ENCODE peak calls at places on chromosomes 2 and 18, in six cellular contexts. One of them, this sample, is unnamed.
A peak's percentile ranks its signal among the peaks of the same experiment; 100 is the strongest.

GRCh38 chr2:46114981-46115380 is 182.2 kb upstream of the EPAS1 start:
- DNase-seq in fibroblast of lung: no peak
- DNase-seq in astrocyte of the spinal cord: no peak
- DNase-seq in thoracic aorta: no peak
- DNase-seq in dermis microvascular lymphatic vessel endothelial cell: no peak
- DNase-seq in endothelial cell of umbilical vein: no peak
- DNase-seq in this sample: no peak

GRCh38 chr18:62249478-62250097 is 62.5 kb downstream of the RELCH start:
- DNase-seq in dermis microvascular lymphatic vessel endothelial cell: peak; percentile 88
- DNase-seq in thoracic aorta: peak; percentile 51
- DNase-seq in astrocyte of the spinal cord: peak; percentile 83
- DNase-seq in endothelial cell of umbilical vein: peak; percentile 81
- DNase-seq in fibroblast of lung: peak; percentile 87
- DNase-seq in this sample: peak; percentile 57

GRCh38 chr2:8581048-8581561 is 100.8 kb upstream of the ID2 start:
- DNase-seq in astrocyte of the spinal cord: no peak
- DNase-seq in fibroblast of lung: no peak
- DNase-seq in dermis microvascular lymphatic vessel endothelial cell: no peak
- DNase-seq in endothelial cell of umbilical vein: no peak
- DNase-seq in thoracic aorta: no peak
- DNase-seq in this sample: no peak

GRCh38 chr2:138275881-138276280 is 225.7 kb upstream of the SPOPL start:
- DNase-seq in thoracic aorta: no peak
- DNase-seq in astrocyte of the spinal cord: peak; percentile 43
- DNase-seq in dermis microvascular lymphatic vessel endothelial cell: no peak
- DNase-seq in endothelial cell of umbilical vein: no peak
- DNase-seq in fibroblast of lung: peak; percentile 26
- DNase-seq in this sample: no peak

GRCh38 chr2:167964650-167965404 is 282.6 kb downstream of the STK39 start:
- DNase-seq in dermis microvascular lymphatic vessel endothelial cell: peak; percentile 8
- DNase-seq in endothelial cell of umbilical vein: peak; percentile 23
- DNase-seq in astrocyte of the spinal cord: peak; percentile 10
- DNase-seq in thoracic aorta: no peak
- DNase-seq in fibroblast of lung: peak; percentile 46
- DNase-seq in this sample: no peak

GRCh38 chr2:41782306-41783158 is 265.3 kb upstream of the PKDCC start:
- DNase-seq in endothelial cell of umbilical vein: peak; percentile 60
- DNase-seq in fibroblast of lung: peak; percentile 44
- DNase-seq in astrocyte of the spinal cord: peak; percentile 54
- DNase-seq in thoracic aorta: no peak
- DNase-seq in dermis microvascular lymphatic vessel endothelial cell: peak; percentile 33
- DNase-seq in this sample: no peak

GRCh38 chr2:240033330-240033678 is 3.1 kb upstream of the OR6B2 start:
- DNase-seq in endothelial cell of umbilical vein: no peak
- DNase-seq in dermis microvascular lymphatic vessel endothelial cell: no peak
- DNase-seq in thoracic aorta: no peak
- DNase-seq in astrocyte of the spinal cord: no peak
- DNase-seq in fibroblast of lung: no peak
- DNase-seq in this sample: no peak

GRCh38 chr2:29528891-29529520 is 392.4 kb downstream of the ALK start:
- DNase-seq in thoracic aorta: no peak
- DNase-seq in fibroblast of lung: peak; percentile 52
- DNase-seq in dermis microvascular lymphatic vessel endothelial cell: no peak
- DNase-seq in endothelial cell of umbilical vein: no peak
- DNase-seq in astrocyte of the spinal cord: peak; percentile 62
- DNase-seq in this sample: peak; percentile 65

GRCh38 chr18:37294951-37295350 is 270.6 kb downstream of the CELF4 start:
- DNase-seq in fibroblast of lung: no peak
- DNase-seq in astrocyte of the spinal cord: no peak
- DNase-seq in endothelial cell of umbilical vein: peak; percentile 5
- DNase-seq in dermis microvascular lymphatic vessel endothelial cell: peak; percentile 50
- DNase-seq in thoracic aorta: no peak
- DNase-seq in this sample: no peak

GRCh38 chr2:150063432-150063889 is 424.0 kb downstream of the RND3 start:
- DNase-seq in endothelial cell of umbilical vein: peak; percentile 17
- DNase-seq in fibroblast of lung: peak; percentile 65
- DNase-seq in dermis microvascular lymphatic vessel endothelial cell: peak; percentile 75
- DNase-seq in astrocyte of the spinal cord: peak; percentile 36
- DNase-seq in thoracic aorta: no peak
- DNase-seq in this sample: no peak

GRCh38 chr18:10660485-10660884 is 134.7 kb downstream of the NAPG start:
- DNase-seq in dermis microvascular lymphatic vessel endothelial cell: peak; percentile 21
- DNase-seq in fibroblast of lung: peak; percentile 97
- DNase-seq in thoracic aorta: no peak
- DNase-seq in astrocyte of the spinal cord: peak; percentile 45
- DNase-seq in endothelial cell of umbilical vein: no peak
- DNase-seq in this sample: peak; percentile 2

GRCh38 chr18:75544051-75544481 is 116.6 kb upstream of the SMIM21 start:
- DNase-seq in fibroblast of lung: no peak
- DNase-seq in endothelial cell of umbilical vein: no peak
- DNase-seq in thoracic aorta: no peak
- DNase-seq in astrocyte of the spinal cord: peak; percentile 33
- DNase-seq in dermis microvascular lymphatic vessel endothelial cell: no peak
- DNase-seq in this sample: no peak

GRCh38 chr2:232343816-232344215 is 34.7 kb upstream of the ALPP start:
- DNase-seq in thoracic aorta: no peak
- DNase-seq in dermis microvascular lymphatic vessel endothelial cell: no peak
- DNase-seq in astrocyte of the spinal cord: no peak
- DNase-seq in endothelial cell of umbilical vein: no peak
- DNase-seq in fibroblast of lung: no peak
- DNase-seq in this sample: no peak

GRCh38 chr2:81396417-81397019 is 1092.0 kb upstream of the LRRTM1 start:
- DNase-seq in astrocyte of the spinal cord: no peak
- DNase-seq in fibroblast of lung: no peak
- DNase-seq in thoracic aorta: no peak
- DNase-seq in endothelial cell of umbilical vein: no peak
- DNase-seq in dermis microvascular lymphatic vessel endothelial cell: no peak
- DNase-seq in this sample: no peak

GRCh38 chr2:96760986-96761832 is 507 bp downstream of the CNNM4 start:
- DNase-seq in astrocyte of the spinal cord: peak; percentile 32
- DNase-seq in fibroblast of lung: peak; percentile 27
- DNase-seq in dermis microvascular lymphatic vessel endothelial cell: no peak
- DNase-seq in thoracic aorta: no peak
- DNase-seq in endothelial cell of umbilical vein: peak; percentile 54
- DNase-seq in this sample: no peak

GRCh38 chr2:36780231-36780808 is 83.8 kb downstream of the VIT start:
- DNase-seq in endothelial cell of umbilical vein: peak; percentile 67
- DNase-seq in dermis microvascular lymphatic vessel endothelial cell: peak; percentile 56
- DNase-seq in thoracic aorta: no peak
- DNase-seq in fibroblast of lung: peak; percentile 78
- DNase-seq in astrocyte of the spinal cord: peak; percentile 74
- DNase-seq in this sample: no peak

GRCh38 chr2:142796161-142796560 is 81.3 kb upstream of the KYNU start:
- DNase-seq in fibroblast of lung: peak; percentile 4
- DNase-seq in endothelial cell of umbilical vein: peak; percentile 34
- DNase-seq in dermis microvascular lymphatic vessel endothelial cell: peak; percentile 20
- DNase-seq in astrocyte of the spinal cord: no peak
- DNase-seq in thoracic aorta: no peak
- DNase-seq in this sample: no peak

GRCh38 chr2:118167026-118167425 is 78.8 kb downstream of the INSIG2 start:
- DNase-seq in dermis microvascular lymphatic vessel endothelial cell: no peak
- DNase-seq in fibroblast of lung: no peak
- DNase-seq in endothelial cell of umbilical vein: no peak
- DNase-seq in astrocyte of the spinal cord: no peak
- DNase-seq in thoracic aorta: no peak
- DNase-seq in this sample: no peak

GRCh38 chr18:55038162-55038561 is 78.9 kb upstream of the CCDC68 start:
- DNase-seq in thoracic aorta: no peak
- DNase-seq in astrocyte of the spinal cord: peak; percentile 21
- DNase-seq in endothelial cell of umbilical vein: no peak
- DNase-seq in dermis microvascular lymphatic vessel endothelial cell: no peak
- DNase-seq in fibroblast of lung: peak; percentile 42
- DNase-seq in this sample: no peak

GRCh38 chr2:273338-273737 is 8.6 kb downstream of the ACP1 start:
- DNase-seq in thoracic aorta: no peak
- DNase-seq in astrocyte of the spinal cord: no peak
- DNase-seq in fibroblast of lung: no peak
- DNase-seq in endothelial cell of umbilical vein: no peak
- DNase-seq in dermis microvascular lymphatic vessel endothelial cell: no peak
- DNase-seq in this sample: no peak

GRCh38 chr2:8542381-8543064 is 139.3 kb upstream of the ID2 start:
- DNase-seq in astrocyte of the spinal cord: no peak
- DNase-seq in thoracic aorta: no peak
- DNase-seq in fibroblast of lung: no peak
- DNase-seq in endothelial cell of umbilical vein: no peak
- DNase-seq in dermis microvascular lymphatic vessel endothelial cell: no peak
- DNase-seq in this sample: no peak

GRCh38 chr2:176110975-176111663 is 4.0 kb downstream of the HOXD11 start:
- DNase-seq in endothelial cell of umbilical vein: peak; percentile 74
- DNase-seq in fibroblast of lung: peak; percentile 39
- DNase-seq in thoracic aorta: no peak
- DNase-seq in dermis microvascular lymphatic vessel endothelial cell: peak; percentile 84
- DNase-seq in astrocyte of the spinal cord: peak; percentile 62
- DNase-seq in this sample: no peak

This sample was measured in gastrocnemius medialis.